ENCODE peak calls at places on chromosomes 1 and 21, in five cellular contexts. R, G, O, Y and P are unnamed samples.

GRCh38 chr1:168234846-168235547 is 9.2 kb downstream of the SFT2D2 start:
- DNase-seq in R (peak; percentile 21), G (no peak), O (peak; percentile 37), Y (no peak), P (no peak)

GRCh38 chr1:61654067-61654466 is 70.9 kb downstream of the TM2D1 start:
- DNase-seq in R (no peak), G (no peak), O (no peak), Y (no peak), P (peak; percentile 85)

GRCh38 chr1:167500283-167500860 is 18.0 kb downstream of the CD247 start:
- DNase-seq in R (no peak), G (no peak), O (no peak), Y (no peak), P (no peak)

GRCh38 chr1:243950166-243950565 is 100.1 kb upstream of the AKT3 start:
- DNase-seq in R (peak; percentile 81), G (peak; percentile 28), O (peak; percentile 96), Y (no peak), P (no peak)

GRCh38 chr1:53899708-53900107 is 5.7 kb downstream of the DIO1 start:
- DNase-seq in R (no peak), G (no peak), O (no peak), Y (no peak), P (no peak)

GRCh38 chr1:230900984-230901383 is 32.7 kb upstream of the C1orf198 start:
- DNase-seq in R (no peak), G (no peak), O (no peak), Y (no peak), P (no peak)

GRCh38 chr1:53739109-53739681 is at the start of gene GLIS1:
- DNase-seq in R (no peak), G (peak; percentile 44), O (peak; percentile 86), Y (peak; percentile 72), P (peak; percentile 98)

GRCh38 chr1:154258784-154259183 is 13.6 kb upstream of the HAX1 start:
- DNase-seq in R (no peak), G (no peak), O (no peak), Y (no peak), P (no peak)

GRCh38 chr1:206419783-206420182 is 50.5 kb upstream of the IKBKE start:
- DNase-seq in R (no peak), G (peak; percentile 10), O (peak; percentile 80), Y (no peak), P (no peak)

GRCh38 chr1:214603819-214604252 is 841 bp downstream of the CENPF start:
- DNase-seq in R (no peak), G (no peak), O (no peak), Y (no peak), P (no peak)

GRCh38 chr1:204003536-204003935 is 69.4 kb upstream of the SOX13 start:
- DNase-seq in R (no peak), G (no peak), O (no peak), Y (no peak), P (no peak)

GRCh38 chr1:39896909-39897685 is 4.6 kb downstream of the MYCL start:
- DNase-seq in R (no peak), G (no peak), O (peak; percentile 85), Y (no peak), P (no peak)

GRCh38 chr1:207079706-207080246 is 8.9 kb upstream of the C4BPB start:
- DNase-seq in R (no peak), G (no peak), O (no peak), Y (no peak), P (no peak)

GRCh38 chr1:18149113-18149641 is 41.6 kb downstream of the IGSF21 start:
- DNase-seq in R (no peak), G (no peak), O (peak; percentile 1), Y (no peak), P (no peak)

GRCh38 chr1:183590225-183591191 is at the start of gene NCF2:
- DNase-seq in R (no peak), G (no peak), O (no peak), Y (no peak), P (no peak)

GRCh38 chr21:27017251-27017650 is 50.4 kb upstream of the ADAMTS5 start:
- DNase-seq in R (no peak), G (no peak), O (peak; percentile 8), Y (no peak), P (no peak)

GRCh38 chr1:6470132-6471085 is 4.4 kb upstream of the TNFRSF25 start:
- DNase-seq in R (no peak), G (no peak), O (no peak), Y (no peak), P (no peak)

GRCh38 chr1:95086949-95087533 is 14.3 kb upstream of the ALG14 start:
- DNase-seq in R (no peak), G (peak; percentile 52), O (peak; percentile 91), Y (no peak), P (no peak)

GRCh38 chr21:31505975-31506374 is 153.5 kb upstream of the SOD1 start:
- DNase-seq in R (no peak), G (no peak), O (no peak), Y (no peak), P (no peak)

GRCh38 chr21:31503939-31504338 is 155.6 kb upstream of the SOD1 start:
- DNase-seq in R (no peak), G (no peak), O (no peak), Y (no peak), P (no peak)

GRCh38 chr21:31514598-31514997 is 144.9 kb upstream of the SOD1 start:
- DNase-seq in R (no peak), G (no peak), O (peak; percentile 26), Y (no peak), P (no peak)

GRCh38 chr21:31511258-31511657 is 148.2 kb upstream of the SOD1 start:
- DNase-seq in R (no peak), G (no peak), O (no peak), Y (no peak), P (no peak)

DNA sequence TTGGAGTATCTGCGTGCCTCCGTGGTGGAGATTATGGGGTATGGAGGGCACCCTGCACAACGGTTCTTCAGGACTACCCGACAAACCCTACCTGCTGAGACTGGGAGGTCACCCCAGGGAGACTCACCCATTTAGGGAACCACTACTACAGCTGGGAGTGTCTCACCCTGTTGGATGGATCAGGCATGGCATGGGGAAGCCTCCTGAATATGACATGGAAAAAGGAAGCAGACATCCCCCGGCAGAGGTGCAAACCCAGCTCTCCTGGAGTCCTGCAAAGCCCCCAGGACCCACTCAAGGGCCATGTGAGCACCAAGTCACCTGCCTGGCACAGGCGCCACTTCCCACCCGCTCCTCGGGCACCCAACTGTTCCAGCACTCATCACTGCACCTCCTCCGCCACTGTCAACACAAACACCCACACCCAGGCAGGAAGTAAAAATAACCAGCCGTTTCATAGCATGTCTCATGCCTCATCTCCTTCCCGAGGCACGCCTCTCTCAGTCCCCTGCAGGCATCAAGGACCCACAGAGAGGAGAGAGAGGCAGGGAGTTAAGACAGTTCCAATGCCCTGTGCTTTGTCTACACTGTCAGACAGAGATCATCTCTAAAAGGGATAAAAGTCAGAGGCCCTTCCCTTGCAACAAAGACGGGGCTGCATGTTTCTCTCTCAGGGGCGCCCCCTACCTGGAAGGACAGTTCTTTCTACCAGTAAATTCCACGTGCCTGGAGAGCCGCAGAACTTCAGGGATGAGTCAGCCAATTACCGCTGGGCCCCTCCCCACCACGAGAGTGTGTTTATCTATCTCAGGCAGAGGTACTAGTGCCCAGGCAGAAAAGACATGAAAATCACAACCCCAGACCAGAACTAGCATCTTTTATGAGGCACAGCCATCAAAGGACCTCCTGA is 150.1 kb upstream of the SOD1 start:
- DNase-seq in R (no peak), G (no peak), O (peak; percentile 41), Y (no peak), P (no peak)
- TF ChIP-seq CTCF in R (no peak), G (no peak), O (no peak), Y (peak; percentile 10), P (peak; percentile 58)

GRCh38 chr1:208245185-208245705 is 1.1 kb upstream of the PLXNA2 start:
- DNase-seq in R (peak; percentile 97), G (peak; percentile 85), O (peak; percentile 89), Y (peak; percentile 93), P (peak; percentile 93)
- TF ChIP-seq CTCF in R (peak; percentile 91), G (peak; percentile 76), O (peak; percentile 79), Y (peak; percentile 67), P (peak; percentile 82)

DNA sequence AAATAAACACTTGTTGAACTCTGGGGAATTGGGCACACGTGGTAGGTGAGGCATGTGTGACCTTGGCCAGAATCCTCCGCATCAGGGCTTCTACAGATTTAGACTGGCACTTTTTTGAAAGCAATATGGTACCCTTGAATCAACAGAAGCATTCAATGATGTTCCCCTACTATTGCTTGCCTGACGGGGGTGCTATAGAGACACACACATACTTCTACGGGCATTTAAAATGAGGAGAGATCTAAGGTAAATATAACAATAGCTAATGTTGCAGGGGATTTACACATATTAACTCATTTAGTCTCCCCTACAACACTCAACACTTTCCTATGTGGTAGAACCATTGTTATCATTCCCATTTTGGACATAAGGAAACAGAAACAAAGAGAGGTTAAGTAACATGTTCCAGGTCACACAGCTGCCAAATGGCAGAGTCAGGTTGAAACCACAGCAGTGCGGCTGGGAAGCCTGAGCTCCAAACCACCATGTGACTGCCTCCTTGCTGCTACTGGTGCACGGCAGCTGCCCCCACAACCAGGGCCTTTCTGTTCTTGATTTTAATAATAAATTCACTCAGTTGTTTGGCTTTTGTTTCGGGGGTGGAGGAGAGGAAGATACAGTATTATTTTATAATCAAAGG is 147.4 kb downstream of the ZNF281 start:
- DNase-seq in R (no peak), G (no peak), O (no peak), Y (no peak), P (no peak)
- TF ChIP-seq CTCF in R (no peak), G (no peak), O (no peak), Y (no peak), P (no peak)

GRCh38 chr21:32770514-32771133 is 931 bp downstream of the PAXBP1 start:
- DNase-seq in R (no peak), G (no peak), O (no peak), Y (no peak), P (no peak)
- TF ChIP-seq CTCF in R (no peak), G (no peak), O (no peak), Y (no peak), P (no peak)

GRCh38 chr1:66924756-66925557 is at the start of the genes DNAI4 and MIER1:
- DNase-seq in R (peak; percentile 99), G (peak; percentile 98), O (peak; percentile 97), Y (peak; percentile 99), P (peak; percentile 100)
- TF ChIP-seq CTCF in R (no peak), G (peak; percentile 26), O (no peak), Y (no peak), P (no peak)